ENCODE peak calls at places on chromosomes 7 and 10, in four cellular contexts. One of them, this sample, is unnamed.

GRCh38 chr7:138729444-138729843 is 28.3 kb upstream of the SVOPL start:
- DNase-seq in NCI-H774: no peak
- DNase-seq in HL-60: no peak
- DNase-seq in EH: no peak
- DNase-seq in this sample: no peak

GRCh38 chr10:10053051-10053450 is 964.6 kb upstream of the CELF2 start:
- DNase-seq in HL-60: no peak
- DNase-seq in NCI-H774: no peak
- DNase-seq in EH: no peak
- DNase-seq in this sample: no peak

GRCh38 chr10:28991738-28992270 is 297.1 kb upstream of the LYZL1 start:
- DNase-seq in HL-60: no peak
- DNase-seq in NCI-H774: peak; percentile 58
- DNase-seq in EH: peak; percentile 80
- DNase-seq in this sample: peak; percentile 24

GRCh38 chr10:77846718-77847311 is 79.7 kb downstream of the DLG5 start:
- DNase-seq in HL-60: no peak
- DNase-seq in EH: peak; percentile 76
- DNase-seq in NCI-H774: peak; percentile 37
- DNase-seq in this sample: peak; percentile 30

GRCh38 chr7:28292826-28293528 is 112.4 kb upstream of the JAZF1 start:
- DNase-seq in HL-60: no peak
- DNase-seq in NCI-H774: no peak
- DNase-seq in EH: no peak
- DNase-seq in this sample: no peak

GRCh38 chr10:73954737-73955136 is 43.2 kb upstream of the VCL start:
- DNase-seq in EH: no peak
- DNase-seq in NCI-H774: no peak
- DNase-seq in HL-60: no peak
- DNase-seq in this sample: no peak

GRCh38 chr10:116671274-116671926 is 50.6 kb downstream of the PNLIPRP2 start:
- DNase-seq in NCI-H774: no peak
- DNase-seq in HL-60: no peak
- DNase-seq in EH: peak; percentile 25
- DNase-seq in this sample: peak; percentile 17

GRCh38 chr7:132403465-132404110 is 172.7 kb downstream of the PLXNA4 start:
- DNase-seq in NCI-H774: no peak
- DNase-seq in EH: no peak
- DNase-seq in HL-60: no peak
- DNase-seq in this sample: no peak

GRCh38 chr7:128406986-128407589 is 2.7 kb downstream of the IMPDH1 start:
- DNase-seq in HL-60: no peak
- DNase-seq in NCI-H774: no peak
- DNase-seq in EH: no peak
- DNase-seq in this sample: no peak

GRCh38 chr7:99997545-99998137 is 17.8 kb upstream of the ZKSCAN1 start:
- DNase-seq in NCI-H774: peak; percentile 22
- DNase-seq in HL-60: no peak
- DNase-seq in EH: no peak
- DNase-seq in this sample: peak; percentile 34

GRCh38 chr7:32044739-32045138 is 25.5 kb downstream of the PDE1C start:
- DNase-seq in NCI-H774: no peak
- DNase-seq in EH: no peak
- DNase-seq in HL-60: no peak
- DNase-seq in this sample: no peak

GRCh38 chr10:11874568-11875182 is 51.5 kb downstream of the PROSER2 start:
- DNase-seq in NCI-H774: no peak
- DNase-seq in EH: peak; percentile 7
- DNase-seq in HL-60: no peak
- DNase-seq in this sample: no peak

GRCh38 chr10:90960355-90960814 is 39.5 kb upstream of the ANKRD1 start:
- DNase-seq in NCI-H774: no peak
- DNase-seq in HL-60: no peak
- DNase-seq in EH: peak; percentile 99
- DNase-seq in this sample: no peak

GRCh38 chr10:121284952-121285351 is 313.3 kb downstream of the FGFR2 start:
- DNase-seq in NCI-H774: no peak
- DNase-seq in HL-60: no peak
- DNase-seq in EH: no peak
- DNase-seq in this sample: no peak

GRCh38 chr7:91512958-91513357 is 248.7 kb downstream of the FZD1 start:
- DNase-seq in EH: peak; percentile 3
- DNase-seq in HL-60: peak; percentile 15
- DNase-seq in NCI-H774: no peak
- DNase-seq in this sample: no peak

GRCh38 chr7:22173884-22174573 is 182.9 kb downstream of the RAPGEF5 start:
- DNase-seq in HL-60: no peak
- DNase-seq in EH: no peak
- DNase-seq in NCI-H774: no peak
- DNase-seq in this sample: no peak